ENCODE peak calls at places on chromosomes 1 and 21, in eight cellular contexts. L is H9, O is tibial artery, W is hepatocyte, B is mesenchymal stem cell, H is astrocyte, R is neuronal stem cell, A is endodermal cell. T is an unnamed sample.

GRCh38 chr1:202498542-202498941 is 150.0 kb downstream of the PPP1R12B start:
- DNase-seq in O (no peak), L (no peak), W (no peak), A (no peak), R (no peak), H (no peak), B (no peak), T (no peak)

GRCh38 chr21:34510148-34511142 is 1.6 kb downstream of the KCNE1 start:
- DNase-seq in O (peak; percentile 86), R (peak; percentile 37), W (peak; percentile 87), B (peak; percentile 78), L (peak; percentile 88), H (no peak), A (peak; percentile 94), T (peak; percentile 94)

GRCh38 chr1:47765742-47766485 is 231.3 kb downstream of the TRABD2B start:
- DNase-seq in L (no peak), W (no peak), O (peak; percentile 63), B (no peak), A (no peak), H (no peak), R (no peak), T (peak; percentile 56)

GRCh38 chr1:111214884-111215283 is 12.6 kb upstream of the CHI3L2 start:
- DNase-seq in L (no peak), B (no peak), O (no peak), A (no peak), W (no peak), H (no peak), R (no peak), T (no peak)

GRCh38 chr1:156673387-156674121 is 3.7 kb downstream of the NES start:
- DNase-seq in O (no peak), A (peak; percentile 97), H (no peak), B (peak; percentile 63), W (peak; percentile 66), R (peak; percentile 97), L (peak; percentile 97), T (no peak)

GRCh38 chr1:115692224-115692623 is 50.5 kb downstream of the VANGL1 start:
- DNase-seq in B (no peak), H (no peak), W (no peak), L (no peak), A (no peak), O (no peak), R (no peak), T (no peak)

GRCh38 chr1:177809844-177810243 is 160.0 kb downstream of the SEC16B start:
- DNase-seq in A (no peak), W (no peak), R (no peak), O (no peak), B (no peak), L (no peak), H (no peak), T (no peak)

GRCh38 chr1:116490588-116490987 is 80.2 kb downstream of the CD58 start:
- DNase-seq in R (no peak), H (no peak), A (no peak), W (no peak), L (no peak), B (no peak), O (no peak), T (no peak)

GRCh38 chr1:905071-905749 is 18.5 kb upstream of the SAMD11 start:
- DNase-seq in R (no peak), L (peak; percentile 57), A (peak; percentile 78), B (peak; percentile 73), W (peak; percentile 66), H (peak; percentile 24), O (peak; percentile 87), T (peak; percentile 79)

GRCh38 chr1:200890027-200890426 is 4.7 kb upstream of the INAVA start:
- DNase-seq in H (no peak), L (no peak), O (no peak), B (no peak), R (no peak), A (no peak), W (no peak), T (no peak)

GRCh38 chr1:110879758-110880606 is 7.0 kb downstream of the CD53 start:
- DNase-seq in H (no peak), R (no peak), O (no peak), L (no peak), W (no peak), B (no peak), A (no peak), T (no peak)

GRCh38 chr1:24725209-24725651 is 20.0 kb upstream of the CLIC4 start:
- DNase-seq in A (peak; percentile 95), B (peak; percentile 85), O (no peak), R (no peak), W (no peak), L (peak; percentile 84), H (no peak), T (no peak)

GRCh38 chr1:23951646-23952095 is 8.0 kb upstream of the PNRC2 start:
- DNase-seq in W (peak; percentile 52), O (no peak), R (peak; percentile 26), A (no peak), B (peak; percentile 96), H (peak; percentile 96), L (no peak), T (no peak)

GRCh38 chr1:200590001-200590400 is 30.6 kb downstream of the KIF14 start:
- DNase-seq in B (no peak), H (no peak), A (no peak), L (no peak), O (no peak), R (no peak), W (no peak), T (no peak)

GRCh38 chr1:199857103-199857502 is 170.4 kb upstream of the NR5A2 start:
- DNase-seq in L (no peak), A (no peak), O (no peak), R (no peak), B (peak; percentile 50), W (no peak), H (peak; percentile 7), T (no peak)

GRCh38 chr21:28068455-28069358 is 924.0 kb downstream of the LTN1 start:
- DNase-seq in O (no peak), L (no peak), B (no peak), R (no peak), H (no peak), W (peak; percentile 26), A (peak; percentile 55), T (no peak)

GRCh38 chr1:109335091-109335490 is 28.3 kb upstream of the MYBPHL start:
- DNase-seq in A (no peak), R (no peak), L (no peak), O (no peak), B (no peak), W (no peak), H (no peak), T (no peak)

GRCh38 chr1:244448279-244449036 is 3.3 kb downstream of the ADSS2 start:
- DNase-seq in W (no peak), H (no peak), B (peak; percentile 14), R (no peak), A (no peak), L (no peak), O (no peak), T (no peak)

GRCh38 chr1:248841702-248842395 is 3.8 kb downstream of the ZNF672 start:
- DNase-seq in R (peak; percentile 26), O (peak; percentile 76), A (peak; percentile 87), W (peak; percentile 54), L (peak; percentile 71), B (peak; percentile 64), H (peak; percentile 26), T (peak; percentile 67)

GRCh38 chr21:41834252-41834925 is 44.8 kb downstream of the PRDM15 start:
- DNase-seq in H (no peak), W (no peak), O (no peak), A (no peak), L (no peak), B (no peak), R (no peak), T (peak; percentile 64)

GRCh38 chr1:31600641-31601040 is 16.8 kb upstream of the HCRTR1 start:
- DNase-seq in H (no peak), O (no peak), L (no peak), W (no peak), R (no peak), A (no peak), B (no peak), T (no peak)

GRCh38 chr1:78334952-78335351 is 155.8 kb upstream of the PTGFR start:
- DNase-seq in L (no peak), B (no peak), H (no peak), R (no peak), A (no peak), W (no peak), O (no peak), T (no peak)

GRCh38 chr1:12591267-12591938 is 26.6 kb downstream of the DHRS3 start:
- DNase-seq in H (no peak), L (no peak), O (peak; percentile 91), W (no peak), R (no peak), A (no peak), B (no peak), T (peak; percentile 75)
- H3K4me1 ChIP-seq in H (peaks cover 31% of the 10 kb centered on the region), L (peaks cover 6% of the 10 kb centered on the region), O (peaks cover 42% of the 10 kb centered on the region), W (peaks cover 31% of the 10 kb centered on the region), R (peaks cover 4% of the 10 kb centered on the region), A (no peaks in the 10 kb centered on the region), B (peaks cover 19% of the 10 kb centered on the region), T (no peaks in the 10 kb centered on the region)

GRCh38 chr1:66265796-66266195 is 268.2 kb upstream of the SGIP1 start:
- DNase-seq in W (no peak), L (no peak), R (no peak), H (no peak), B (peak; percentile 51), O (no peak), A (no peak), T (no peak)
- H3K27ac ChIP-seq in W (no peak overlapping the region), L (no peak overlapping the region), R (no peak overlapping the region), H (no peak overlapping the region), B (no peak overlapping the region), O (no peak overlapping the region), A (no peak overlapping the region), T (no peak overlapping the region)

GRCh38 chr1:53888716-53889115 is 881 bp downstream of the YIPF1 start:
- DNase-seq in O (no peak), H (no peak), R (no peak), W (no peak), B (no peak), L (no peak), A (no peak), T (no peak)
- H3K4me1 ChIP-seq in O (peaks cover 7% of the 10 kb centered on the region), H (peaks cover 8% of the 10 kb centered on the region), R (peaks cover 2% of the 10 kb centered on the region), W (peaks cover 11% of the 10 kb centered on the region), B (peaks cover 5% of the 10 kb centered on the region), L (no peaks in the 10 kb centered on the region), A (peaks cover 12% of the 10 kb centered on the region), T (no peaks in the 10 kb centered on the region)

GRCh38 chr21:15014220-15014619 is 50.6 kb downstream of the NRIP1 start:
- DNase-seq in O (no peak), H (no peak), A (no peak), L (no peak), R (no peak), W (no peak), B (no peak), T (no peak)

GRCh38 chr21:15011967-15012366 is 52.8 kb downstream of the NRIP1 start:
- DNase-seq in O (no peak), L (no peak), A (no peak), R (no peak), W (no peak), B (no peak), H (no peak), T (no peak)

GRCh38 chr21:15009964-15010363 is 54.8 kb downstream of the NRIP1 start:
- DNase-seq in W (no peak), R (no peak), O (no peak), L (no peak), H (peak; percentile 88), B (no peak), A (no peak), T (no peak)

GRCh38 chr21:15007716-15008296 is 57.0 kb downstream of the NRIP1 start:
- DNase-seq in H (no peak), A (no peak), L (no peak), R (no peak), W (no peak), O (no peak), B (no peak), T (no peak)

GRCh38 chr21:15010645-15011044 is 54.2 kb downstream of the NRIP1 start:
- DNase-seq in B (peak; percentile 71), H (peak; percentile 82), R (no peak), A (no peak), L (no peak), O (no peak), W (no peak), T (no peak)
- H3K27ac ChIP-seq in B (peak overlapping the region; percentile 11), H (peak overlapping the region; percentile 88), R (no peak overlapping the region), A (no peak overlapping the region), L (no peak overlapping the region), O (no peak overlapping the region), W (no peak overlapping the region), T (no peak overlapping the region)

T was measured in aorta.